ENCODE peak calls at places on chromosomes 13 and 19, in four cellular contexts. Y, G, W and B are unnamed samples. For H3K4me1, the result is how much of the 10 kb centered on the place peaks cover.

GRCh38 chr13:30904043-30904442 is 2.0 kb upstream of the MEDAG start:
- DNase-seq in G (no peak), Y (no peak), W (no peak), B (no peak)

GRCh38 chr13:51849145-51850101 is 4.4 kb upstream of the TMEM272 start:
- DNase-seq in Y (peak), W (peak), G (peak), B (no peak)

GRCh38 chr13:86445584-86446140 is 646.4 kb upstream of the SLITRK6 start:
- DNase-seq in W (no peak), Y (no peak), G (no peak), B (no peak)

GRCh38 chr19:35533822-35534521 is 716 bp downstream of the GAPDHS start:
- DNase-seq in W (peak), Y (no peak), G (no peak), B (no peak)

GRCh38 chr13:99421271-99421670 is 80.0 kb upstream of the TM9SF2 start:
- DNase-seq in Y (no peak), G (no peak), W (no peak), B (no peak)

GRCh38 chr13:113116871-113117271 is 5.7 kb upstream of the F10 start:
- DNase-seq in Y (no peak), G (no peak), W (no peak), B (no peak)

GRCh38 chr19:8635422-8635821 is 5.0 kb downstream of the NFILZ start:
- DNase-seq in G (no peak), Y (no peak), W (no peak), B (peak)

GRCh38 chr13:97174638-97175037 is 47.5 kb upstream of the MBNL2 start:
- DNase-seq in G (no peak), Y (no peak), W (no peak), B (no peak)

GRCh38 chr19:6663236-6664187 is 6.4 kb downstream of the TNFSF14 start:
- DNase-seq in G (no peak), W (no peak), Y (no peak), B (no peak)

GRCh38 chr13:100668408-100668807 is 6.2 kb downstream of the TMTC4 start:
- DNase-seq in Y (no peak), W (no peak), G (no peak), B (no peak)

GRCh38 chr13:100388923-100389322 is 199.7 kb downstream of the GGACT start:
- DNase-seq in G (no peak), W (no peak), Y (no peak), B (no peak)

GRCh38 chr19:18117692-18118378 is 20.3 kb downstream of the MAST3 start:
- DNase-seq in W (peak), G (peak), Y (peak), B (no peak)

GRCh38 chr13:33126909-33127607 is 110.8 kb downstream of the KL start:
- DNase-seq in Y (no peak), G (no peak), W (no peak), B (no peak)

GRCh38 chr13:113291129-113291528 is 5.9 kb upstream of the LAMP1 start:
- DNase-seq in G (no peak), W (no peak), Y (no peak), B (no peak)

GRCh38 chr13:102018716-102019115 is 383.1 kb downstream of the FGF14 start:
- DNase-seq in W (no peak), Y (no peak), G (no peak), B (no peak)

GRCh38 chr13:99813346-99814095 is 158.0 kb downstream of the ZIC5 start:
- DNase-seq in Y (no peak), W (no peak), G (no peak), B (no peak)

GRCh38 chr19:13100871-13101589 is 1.6 kb downstream of the LYL1 start:
- DNase-seq in Y (peak), G (no peak), W (no peak), B (no peak)

GRCh38 chr13:39245688-39246087 is 207.4 kb downstream of the NHLRC3 start:
- DNase-seq in G (no peak), Y (no peak), W (no peak), B (no peak)

GRCh38 chr19:31054430-31054829 is 294.8 kb downstream of the TSHZ3 start:
- DNase-seq in Y (no peak), W (no peak), G (no peak), B (peak)

GRCh38 chr19:1115646-1116420 is 12.0 kb downstream of the GPX4 start:
- DNase-seq in W (no peak), Y (no peak), G (no peak), B (no peak)

GRCh38 chr19:2761876-2762782 is 20.9 kb downstream of the SGTA start:
- DNase-seq in G (no peak), W (no peak), Y (no peak), B (no peak)

GRCh38 chr13:113657851-113658741 is at the start of gene ATP4B:
- DNase-seq in G (no peak), Y (no peak), W (no peak), B (no peak)

GRCh38 chr19:49335071-49335783 is at the start of gene CD37:
- DNase-seq in G (no peak), Y (peak), W (no peak), B (no peak)

GRCh38 chr13:97125051-97125809 is 96.9 kb upstream of the MBNL2 start:
- DNase-seq in W (peak), G (peak), Y (no peak), B (no peak)

GRCh38 chr13:112970552-112971287 is 1.7 kb downstream of the MCF2L start:
- DNase-seq in W (no peak), Y (no peak), G (no peak), B (no peak)

GRCh38 chr19:2567996-2568395 is 92.1 kb downstream of the GADD45B start:
- DNase-seq in G (no peak), Y (no peak), W (no peak), B (no peak)

GRCh38 chr13:44004881-44005280 is 125.2 kb downstream of the LACC1 start:
- DNase-seq in G (no peak), W (no peak), Y (no peak), B (no peak)

GRCh38 chr13:31433201-31433600 is 233.4 kb downstream of the B3GLCT start:
- DNase-seq in W (no peak), Y (no peak), G (no peak), B (no peak)

GRCh38 chr13:20390526-20391175 is 135.0 kb downstream of the CRYL1 start:
- DNase-seq in Y (no peak), W (no peak), G (no peak), B (no peak)

GRCh38 chr13:38385152-38385891 is 35.7 kb downstream of the UFM1 start:
- DNase-seq in W (no peak), G (no peak), Y (no peak), B (no peak)

GRCh38 chr13:96671073-96671472 is 323.2 kb downstream of the OXGR1 start:
- DNase-seq in G (no peak), Y (no peak), W (no peak), B (no peak)

GRCh38 chr13:92012787-92013186 is 614.4 kb downstream of the GPC5 start:
- DNase-seq in G (no peak), Y (no peak), W (no peak), B (no peak)

GRCh38 chr13:23430664-23431063 is 2.8 kb downstream of the SACS start:
- DNase-seq in G (no peak), Y (no peak), W (no peak), B (no peak)

GRCh38 chr19:2475018-2475701 is 767 bp upstream of the GADD45B start:
- DNase-seq in W (no peak), Y (peak), G (no peak), B (no peak)

GRCh38 chr19:6564393-6564792 is 26.6 kb downstream of the CD70 start:
- DNase-seq in W (peak), Y (peak), G (no peak), B (no peak)

GRCh38 chr13:103525530-103525929 is 459.3 kb upstream of the SLC10A2 start:
- DNase-seq in W (no peak), Y (no peak), G (no peak), B (no peak)

GRCh38 chr13:103528437-103528836 is 462.2 kb upstream of the SLC10A2 start:
- DNase-seq in Y (no peak), G (no peak), W (no peak), B (no peak)

DNA sequence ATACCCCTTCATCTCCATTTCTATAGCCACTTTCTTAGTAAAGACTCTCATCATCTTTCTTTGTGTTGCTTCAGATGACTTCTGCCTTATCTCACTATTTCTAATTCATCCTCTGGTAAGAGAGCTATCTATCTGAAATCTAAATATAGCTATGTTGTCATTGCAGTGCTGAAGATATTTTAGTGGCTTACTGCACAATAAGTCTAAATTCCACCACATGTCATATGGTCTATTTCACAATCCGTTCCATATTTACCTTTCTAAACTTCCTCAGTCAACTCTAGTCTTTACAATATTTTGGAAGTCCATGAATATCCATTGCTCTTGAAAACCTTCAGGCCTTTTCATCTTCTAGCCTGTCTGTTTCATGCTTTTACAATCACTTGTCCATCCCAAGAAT is 465.1 kb upstream of the SLC10A2 start:
- DNase-seq in W (no peak), Y (no peak), G (no peak), B (no peak)
- H3K4me1 ChIP-seq in W (under half), Y (under half), G (under half), B (under half)

GRCh38 chr13:106390360-106390759 is 145.1 kb downstream of the EFNB2 start:
- DNase-seq in Y (no peak), W (no peak), G (no peak), B (no peak)
- TF ChIP-seq TCF7L2 in Y (no peak), W (no peak), G (no peak), B (no peak)

GRCh38 chr13:95385373-95385772 is 84.1 kb upstream of the ABCC4 start:
- DNase-seq in Y (no peak), W (no peak), G (no peak), B (no peak)
- H3K4me1 ChIP-seq in Y (under half), W (under half), G (under half), B (under half)

DNA sequence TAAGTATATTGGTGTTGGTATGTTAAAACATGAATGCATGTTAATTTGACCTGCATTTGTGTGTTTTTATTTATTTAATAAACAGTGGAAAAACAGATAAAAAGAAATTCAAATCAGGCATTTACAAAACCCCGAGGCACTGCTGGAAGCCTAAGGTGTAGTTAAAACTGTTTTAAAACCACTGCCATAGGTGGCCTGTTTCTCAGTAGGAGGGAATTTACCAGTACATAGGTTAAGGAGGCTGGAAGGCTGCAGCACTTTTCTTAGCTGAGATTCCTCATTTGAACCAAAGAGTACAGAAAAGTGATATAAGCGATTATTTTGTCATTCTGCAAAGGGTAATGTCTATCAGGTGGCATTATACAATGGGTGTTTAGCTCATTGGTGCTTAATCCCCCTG is 99.6 kb downstream of the PAN3 start:
- DNase-seq in W (no peak), Y (no peak), G (no peak), B (no peak)
- TF ChIP-seq TCF7L2 in W (no peak), Y (no peak), G (no peak), B (no peak)

GRCh38 chr19:4059493-4059880 is 7.2 kb downstream of the ZBTB7A start:
- DNase-seq in G (no peak), Y (no peak), W (no peak), B (no peak)
- H3K4me1 ChIP-seq in G (half or more), Y (under half), W (half or more), B (under half)